ENCODE peak calls at places on chromosomes 12 and 14, in eight cellular contexts. One of them, this sample, is unnamed. For H3K27me3, the result is how much of the 10 kb centered on the place peaks cover.

GRCh38 chr12:118749656-118750055 is 231.7 kb upstream of the SRRM4 start:
- DNase-seq in left lung: no peak
- DNase-seq in cardiac muscle cell: no peak
- DNase-seq in heart right ventricle: no peak
- DNase-seq in lower lobe of right lung: no peak
- DNase-seq in right lobe of liver: no peak
- DNase-seq in psoas muscle: no peak
- DNase-seq in CD4-positive, CD25-positive, alpha-beta regulatory T cell: no peak
- DNase-seq in this sample: no peak

GRCh38 chr14:89648510-89648909 is 231.5 kb upstream of the FOXN3 start:
- DNase-seq in left lung: no peak
- DNase-seq in cardiac muscle cell: no peak
- DNase-seq in heart right ventricle: no peak
- DNase-seq in lower lobe of right lung: no peak
- DNase-seq in right lobe of liver: no peak
- DNase-seq in psoas muscle: no peak
- DNase-seq in CD4-positive, CD25-positive, alpha-beta regulatory T cell: no peak
- DNase-seq in this sample: no peak

GRCh38 chr14:34023824-34024767 is 73.2 kb upstream of the EGLN3 start:
- DNase-seq in left lung: no peak
- DNase-seq in cardiac muscle cell: no peak
- DNase-seq in heart right ventricle: no peak
- DNase-seq in lower lobe of right lung: no peak
- DNase-seq in right lobe of liver: no peak
- DNase-seq in psoas muscle: no peak
- DNase-seq in CD4-positive, CD25-positive, alpha-beta regulatory T cell: no peak
- DNase-seq in this sample: no peak

GRCh38 chr12:19397534-19397933 is 41.8 kb upstream of the AEBP2 start:
- DNase-seq in left lung: no peak
- DNase-seq in cardiac muscle cell: no peak
- DNase-seq in heart right ventricle: no peak
- DNase-seq in lower lobe of right lung: no peak
- DNase-seq in right lobe of liver: no peak
- DNase-seq in psoas muscle: no peak
- DNase-seq in CD4-positive, CD25-positive, alpha-beta regulatory T cell: no peak
- DNase-seq in this sample: no peak

GRCh38 chr12:77954156-77954555 is 123.5 kb downstream of the NAV3 start:
- DNase-seq in left lung: no peak
- DNase-seq in cardiac muscle cell: no peak
- DNase-seq in heart right ventricle: no peak
- DNase-seq in lower lobe of right lung: no peak
- DNase-seq in right lobe of liver: no peak
- DNase-seq in psoas muscle: no peak
- DNase-seq in CD4-positive, CD25-positive, alpha-beta regulatory T cell: no peak
- DNase-seq in this sample: no peak

GRCh38 chr12:106022568-106023012 is 116.2 kb downstream of the NUAK1 start:
- DNase-seq in left lung: no peak
- DNase-seq in cardiac muscle cell: peak
- DNase-seq in heart right ventricle: no peak
- DNase-seq in lower lobe of right lung: no peak
- DNase-seq in right lobe of liver: no peak
- DNase-seq in psoas muscle: no peak
- DNase-seq in CD4-positive, CD25-positive, alpha-beta regulatory T cell: no peak
- DNase-seq in this sample: no peak

GRCh38 chr12:92466391-92467305 is 236.1 kb upstream of the PLEKHG7 start:
- DNase-seq in left lung: no peak
- DNase-seq in cardiac muscle cell: no peak
- DNase-seq in heart right ventricle: peak
- DNase-seq in lower lobe of right lung: no peak
- DNase-seq in right lobe of liver: no peak
- DNase-seq in psoas muscle: peak
- DNase-seq in CD4-positive, CD25-positive, alpha-beta regulatory T cell: no peak
- DNase-seq in this sample: no peak

GRCh38 chr14:47256968-47257367 is 418.4 kb downstream of the MDGA2 start:
- DNase-seq in left lung: no peak
- DNase-seq in cardiac muscle cell: no peak
- DNase-seq in heart right ventricle: no peak
- DNase-seq in lower lobe of right lung: no peak
- DNase-seq in right lobe of liver: no peak
- DNase-seq in psoas muscle: no peak
- DNase-seq in CD4-positive, CD25-positive, alpha-beta regulatory T cell: no peak
- DNase-seq in this sample: no peak

GRCh38 chr12:132227782-132228417 is 83.6 kb downstream of the NOC4L start:
- DNase-seq in left lung: peak
- DNase-seq in cardiac muscle cell: no peak
- DNase-seq in heart right ventricle: no peak
- DNase-seq in lower lobe of right lung: no peak
- DNase-seq in right lobe of liver: no peak
- DNase-seq in psoas muscle: no peak
- DNase-seq in CD4-positive, CD25-positive, alpha-beta regulatory T cell: no peak
- DNase-seq in this sample: no peak
- H3K27me3 ChIP-seq in left lung: under half
- H3K27me3 ChIP-seq in cardiac muscle cell: under half
- H3K27me3 ChIP-seq in heart right ventricle: under half
- H3K27me3 ChIP-seq in lower lobe of right lung: under half
- H3K27me3 ChIP-seq in right lobe of liver: under half
- H3K27me3 ChIP-seq in psoas muscle: under half
- H3K27me3 ChIP-seq in CD4-positive, CD25-positive, alpha-beta regulatory T cell: under half
- H3K27me3 ChIP-seq in this sample: under half

GRCh38 chr14:23359722-23360447 is 5.1 kb downstream of the EFS start:
- DNase-seq in left lung: no peak
- DNase-seq in cardiac muscle cell: no peak
- DNase-seq in heart right ventricle: no peak
- DNase-seq in lower lobe of right lung: no peak
- DNase-seq in right lobe of liver: no peak
- DNase-seq in psoas muscle: no peak
- DNase-seq in CD4-positive, CD25-positive, alpha-beta regulatory T cell: no peak
- DNase-seq in this sample: no peak
- H3K27ac ChIP-seq in left lung: no peak
- H3K27ac ChIP-seq in cardiac muscle cell: no peak
- H3K27ac ChIP-seq in heart right ventricle: no peak
- H3K27ac ChIP-seq in lower lobe of right lung: no peak
- H3K27ac ChIP-seq in right lobe of liver: no peak
- H3K27ac ChIP-seq in psoas muscle: no peak
- H3K27ac ChIP-seq in CD4-positive, CD25-positive, alpha-beta regulatory T cell: no peak
- H3K27ac ChIP-seq in this sample: no peak

DNA sequence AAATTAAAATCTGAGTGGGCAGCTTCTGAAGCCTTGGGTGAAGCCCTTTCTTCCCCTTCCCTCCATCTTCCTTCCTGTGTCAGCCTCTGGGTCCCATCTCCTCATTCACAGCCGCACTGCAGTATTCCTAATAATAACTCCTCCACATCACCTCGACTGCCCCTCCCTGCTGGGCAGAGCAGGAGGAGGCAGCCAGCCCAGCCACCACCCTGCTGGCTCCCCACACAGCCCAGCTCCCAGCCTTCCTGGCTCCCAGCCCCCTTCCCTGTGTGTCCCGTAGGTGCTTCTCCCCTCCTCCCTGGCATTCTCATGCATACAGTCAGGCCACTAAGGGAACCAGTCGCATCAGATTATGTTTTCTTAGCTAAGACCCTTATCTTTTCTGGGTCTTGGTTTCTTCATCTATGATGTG is 3.7 kb downstream of the IFFO1 start:
- DNase-seq in left lung: peak
- DNase-seq in cardiac muscle cell: no peak
- DNase-seq in heart right ventricle: peak
- DNase-seq in lower lobe of right lung: no peak
- DNase-seq in right lobe of liver: no peak
- DNase-seq in psoas muscle: peak
- DNase-seq in CD4-positive, CD25-positive, alpha-beta regulatory T cell: no peak
- DNase-seq in this sample: no peak
- H3K4me3 ChIP-seq in left lung: no peak
- H3K4me3 ChIP-seq in cardiac muscle cell: no peak
- H3K4me3 ChIP-seq in heart right ventricle: peak
- H3K4me3 ChIP-seq in lower lobe of right lung: no peak
- H3K4me3 ChIP-seq in right lobe of liver: no peak
- H3K4me3 ChIP-seq in psoas muscle: peak
- H3K4me3 ChIP-seq in CD4-positive, CD25-positive, alpha-beta regulatory T cell: no peak
- H3K4me3 ChIP-seq in this sample: no peak

GRCh38 chr12:45337835-45338234 is 121.9 kb downstream of the ANO6 start:
- DNase-seq in left lung: no peak
- DNase-seq in cardiac muscle cell: no peak
- DNase-seq in heart right ventricle: no peak
- DNase-seq in lower lobe of right lung: no peak
- DNase-seq in right lobe of liver: no peak
- DNase-seq in psoas muscle: no peak
- DNase-seq in CD4-positive, CD25-positive, alpha-beta regulatory T cell: no peak
- DNase-seq in this sample: no peak
- H3K27me3 ChIP-seq in left lung: under half
- H3K27me3 ChIP-seq in cardiac muscle cell: under half
- H3K27me3 ChIP-seq in heart right ventricle: under half
- H3K27me3 ChIP-seq in lower lobe of right lung: under half
- H3K27me3 ChIP-seq in right lobe of liver: under half
- H3K27me3 ChIP-seq in psoas muscle: under half
- H3K27me3 ChIP-seq in CD4-positive, CD25-positive, alpha-beta regulatory T cell: under half
- H3K27me3 ChIP-seq in this sample: under half

GRCh38 chr14:77006127-77006526 is 22.4 kb downstream of the IRF2BPL start:
- DNase-seq in left lung: no peak
- DNase-seq in cardiac muscle cell: no peak
- DNase-seq in heart right ventricle: no peak
- DNase-seq in lower lobe of right lung: no peak
- DNase-seq in right lobe of liver: peak
- DNase-seq in psoas muscle: no peak
- DNase-seq in CD4-positive, CD25-positive, alpha-beta regulatory T cell: no peak
- DNase-seq in this sample: no peak

GRCh38 chr14:77007975-77008421 is 20.5 kb downstream of the IRF2BPL start:
- DNase-seq in left lung: peak
- DNase-seq in cardiac muscle cell: no peak
- DNase-seq in heart right ventricle: peak
- DNase-seq in lower lobe of right lung: peak
- DNase-seq in right lobe of liver: peak
- DNase-seq in psoas muscle: peak
- DNase-seq in CD4-positive, CD25-positive, alpha-beta regulatory T cell: no peak
- DNase-seq in this sample: no peak

GRCh38 chr14:77007339-77007974 is 21.1 kb downstream of the IRF2BPL start:
- DNase-seq in left lung: no peak
- DNase-seq in cardiac muscle cell: no peak
- DNase-seq in heart right ventricle: no peak
- DNase-seq in lower lobe of right lung: no peak
- DNase-seq in right lobe of liver: peak
- DNase-seq in psoas muscle: no peak
- DNase-seq in CD4-positive, CD25-positive, alpha-beta regulatory T cell: no peak
- DNase-seq in this sample: no peak

GRCh38 chr14:77009014-77009413 is 19.5 kb downstream of the IRF2BPL start:
- DNase-seq in left lung: no peak
- DNase-seq in cardiac muscle cell: no peak
- DNase-seq in heart right ventricle: no peak
- DNase-seq in lower lobe of right lung: no peak
- DNase-seq in right lobe of liver: no peak
- DNase-seq in psoas muscle: no peak
- DNase-seq in CD4-positive, CD25-positive, alpha-beta regulatory T cell: no peak
- DNase-seq in this sample: no peak

GRCh38 chr14:77008541-77008940 is 20.0 kb downstream of the IRF2BPL start:
- DNase-seq in left lung: no peak
- DNase-seq in cardiac muscle cell: no peak
- DNase-seq in heart right ventricle: no peak
- DNase-seq in lower lobe of right lung: no peak
- DNase-seq in right lobe of liver: no peak
- DNase-seq in psoas muscle: no peak
- DNase-seq in CD4-positive, CD25-positive, alpha-beta regulatory T cell: no peak
- DNase-seq in this sample: no peak
- H3K27ac ChIP-seq in left lung: peak
- H3K27ac ChIP-seq in cardiac muscle cell: no peak
- H3K27ac ChIP-seq in heart right ventricle: peak
- H3K27ac ChIP-seq in lower lobe of right lung: peak
- H3K27ac ChIP-seq in right lobe of liver: peak
- H3K27ac ChIP-seq in psoas muscle: peak
- H3K27ac ChIP-seq in CD4-positive, CD25-positive, alpha-beta regulatory T cell: no peak
- H3K27ac ChIP-seq in this sample: no peak

GRCh38 chr14:55133416-55133815 is 4.4 kb downstream of the LGALS3 start:
- DNase-seq in left lung: no peak
- DNase-seq in cardiac muscle cell: peak
- DNase-seq in heart right ventricle: no peak
- DNase-seq in lower lobe of right lung: no peak
- DNase-seq in right lobe of liver: no peak
- DNase-seq in psoas muscle: no peak
- DNase-seq in CD4-positive, CD25-positive, alpha-beta regulatory T cell: no peak
- DNase-seq in this sample: no peak
- H3K4me3 ChIP-seq in left lung: no peak
- H3K4me3 ChIP-seq in cardiac muscle cell: no peak
- H3K4me3 ChIP-seq in heart right ventricle: no peak
- H3K4me3 ChIP-seq in lower lobe of right lung: peak
- H3K4me3 ChIP-seq in right lobe of liver: no peak
- H3K4me3 ChIP-seq in psoas muscle: no peak
- H3K4me3 ChIP-seq in CD4-positive, CD25-positive, alpha-beta regulatory T cell: no peak
- H3K4me3 ChIP-seq in this sample: no peak

GRCh38 chr14:104477117-104477623 is 102.4 kb upstream of the C14orf180 start:
- DNase-seq in left lung: no peak
- DNase-seq in cardiac muscle cell: no peak
- DNase-seq in heart right ventricle: no peak
- DNase-seq in lower lobe of right lung: no peak
- DNase-seq in right lobe of liver: no peak
- DNase-seq in psoas muscle: no peak
- DNase-seq in CD4-positive, CD25-positive, alpha-beta regulatory T cell: no peak
- DNase-seq in this sample: no peak

GRCh38 chr14:104475802-104476201 is 103.8 kb upstream of the C14orf180 start:
- DNase-seq in left lung: no peak
- DNase-seq in cardiac muscle cell: no peak
- DNase-seq in heart right ventricle: no peak
- DNase-seq in lower lobe of right lung: no peak
- DNase-seq in right lobe of liver: no peak
- DNase-seq in psoas muscle: no peak
- DNase-seq in CD4-positive, CD25-positive, alpha-beta regulatory T cell: no peak
- DNase-seq in this sample: no peak

GRCh38 chr14:104477804-104478375 is 101.7 kb upstream of the C14orf180 start:
- DNase-seq in left lung: no peak
- DNase-seq in cardiac muscle cell: no peak
- DNase-seq in heart right ventricle: no peak
- DNase-seq in lower lobe of right lung: no peak
- DNase-seq in right lobe of liver: no peak
- DNase-seq in psoas muscle: no peak
- DNase-seq in CD4-positive, CD25-positive, alpha-beta regulatory T cell: no peak
- DNase-seq in this sample: no peak

GRCh38 chr14:104475256-104475655 is 104.3 kb upstream of the C14orf180 start:
- DNase-seq in left lung: no peak
- DNase-seq in cardiac muscle cell: no peak
- DNase-seq in heart right ventricle: no peak
- DNase-seq in lower lobe of right lung: no peak
- DNase-seq in right lobe of liver: no peak
- DNase-seq in psoas muscle: no peak
- DNase-seq in CD4-positive, CD25-positive, alpha-beta regulatory T cell: no peak
- DNase-seq in this sample: no peak

GRCh38 chr14:104476437-104476836 is 103.1 kb upstream of the C14orf180 start:
- DNase-seq in left lung: no peak
- DNase-seq in cardiac muscle cell: no peak
- DNase-seq in heart right ventricle: no peak
- DNase-seq in lower lobe of right lung: no peak
- DNase-seq in right lobe of liver: no peak
- DNase-seq in psoas muscle: no peak
- DNase-seq in CD4-positive, CD25-positive, alpha-beta regulatory T cell: no peak
- DNase-seq in this sample: no peak
- H3K27me3 ChIP-seq in left lung: under half
- H3K27me3 ChIP-seq in cardiac muscle cell: under half
- H3K27me3 ChIP-seq in heart right ventricle: under half
- H3K27me3 ChIP-seq in lower lobe of right lung: under half
- H3K27me3 ChIP-seq in right lobe of liver: under half
- H3K27me3 ChIP-seq in psoas muscle: under half
- H3K27me3 ChIP-seq in CD4-positive, CD25-positive, alpha-beta regulatory T cell: under half
- H3K27me3 ChIP-seq in this sample: under half

GRCh38 chr14:91882369-91882768 is 15.0 kb upstream of the TC2N start:
- DNase-seq in left lung: no peak
- DNase-seq in cardiac muscle cell: no peak
- DNase-seq in heart right ventricle: no peak
- DNase-seq in lower lobe of right lung: no peak
- DNase-seq in right lobe of liver: no peak
- DNase-seq in psoas muscle: no peak
- DNase-seq in CD4-positive, CD25-positive, alpha-beta regulatory T cell: no peak
- DNase-seq in this sample: no peak
- H3K27ac ChIP-seq in left lung: no peak
- H3K27ac ChIP-seq in cardiac muscle cell: no peak
- H3K27ac ChIP-seq in heart right ventricle: peak
- H3K27ac ChIP-seq in lower lobe of right lung: no peak
- H3K27ac ChIP-seq in right lobe of liver: no peak
- H3K27ac ChIP-seq in psoas muscle: no peak
- H3K27ac ChIP-seq in CD4-positive, CD25-positive, alpha-beta regulatory T cell: no peak
- H3K27ac ChIP-seq in this sample: no peak

This sample was measured in effector memory CD4-positive, alpha-beta T cell.